ENCODE peak calls at places on chromosomes 11 and 22, in seven cellular contexts. I is hepatocyte; O is left ventricle myocardium inferior; P is fibroblast of lung; X is thoracic aorta; K is CD4-positive, alpha-beta memory T cell; L is cardiac muscle cell. J is an unnamed sample. For H3K4me1, the result is how much of the 10 kb centered on the place peaks cover.

GRCh38 chr22:36819112-36819511 is 2.3 kb upstream of the PVALB start:
- DNase-seq in L (no peak), I (no peak), P (no peak), X (no peak), K (no peak), O (no peak), J (peak)

GRCh38 chr11:26578998-26579635 is 7.1 kb upstream of the MUC15 start:
- DNase-seq in O (no peak), L (no peak), P (peak), K (no peak), X (no peak), I (no peak), J (no peak)

GRCh38 chr11:123707606-123708205 is 33.8 kb downstream of the ZNF202 start:
- DNase-seq in O (peak), P (peak), I (peak), L (peak), K (peak), X (no peak), J (peak)

GRCh38 chr11:128549256-128549944 is 38.0 kb downstream of the ETS1 start:
- DNase-seq in X (no peak), O (peak), I (no peak), L (peak), P (no peak), K (no peak), J (no peak)

GRCh38 chr11:61787928-61788491 is 4.4 kb downstream of the TMEM258 start:
- DNase-seq in O (no peak), L (peak), P (peak), I (peak), K (no peak), X (no peak), J (peak)

GRCh38 chr22:37309221-37310074 is 27.1 kb downstream of the CYTH4 start:
- DNase-seq in X (no peak), P (no peak), L (no peak), O (no peak), I (no peak), K (peak), J (no peak)

GRCh38 chr11:20353829-20354434 is 9.6 kb upstream of the HTATIP2 start:
- DNase-seq in L (peak), K (no peak), O (no peak), X (no peak), P (peak), I (peak), J (peak)

GRCh38 chr22:26124991-26125725 is 44.1 kb upstream of the SEZ6L start:
- DNase-seq in L (no peak), P (no peak), O (no peak), X (no peak), I (no peak), K (no peak), J (no peak)

GRCh38 chr11:89487016-89487415 is 4.2 kb downstream of the NOX4 start:
- DNase-seq in K (no peak), P (peak), X (no peak), L (no peak), O (no peak), I (no peak), J (no peak)

GRCh38 chr11:14635559-14635958 is 8.0 kb upstream of the PDE3B start:
- DNase-seq in I (no peak), P (no peak), O (no peak), X (no peak), K (no peak), L (no peak), J (no peak)

GRCh38 chr11:73321342-73322110 is 13.4 kb downstream of the ARHGEF17 start:
- DNase-seq in K (no peak), P (peak), L (peak), I (no peak), X (no peak), O (peak), J (peak)
- H3K4me1 ChIP-seq in K (under half), P (half or more), L (under half), I (half or more), X (half or more), O (half or more), J (under half)

GRCh38 chr11:59106363-59107336 is at the start of gene FAM111B:
- DNase-seq in P (peak), L (peak), I (peak), O (peak), X (peak), K (peak), J (peak)
- H3K4me1 ChIP-seq in P (under half), L (under half), I (under half), O (under half), X (under half), K (under half), J (under half)

DNA sequence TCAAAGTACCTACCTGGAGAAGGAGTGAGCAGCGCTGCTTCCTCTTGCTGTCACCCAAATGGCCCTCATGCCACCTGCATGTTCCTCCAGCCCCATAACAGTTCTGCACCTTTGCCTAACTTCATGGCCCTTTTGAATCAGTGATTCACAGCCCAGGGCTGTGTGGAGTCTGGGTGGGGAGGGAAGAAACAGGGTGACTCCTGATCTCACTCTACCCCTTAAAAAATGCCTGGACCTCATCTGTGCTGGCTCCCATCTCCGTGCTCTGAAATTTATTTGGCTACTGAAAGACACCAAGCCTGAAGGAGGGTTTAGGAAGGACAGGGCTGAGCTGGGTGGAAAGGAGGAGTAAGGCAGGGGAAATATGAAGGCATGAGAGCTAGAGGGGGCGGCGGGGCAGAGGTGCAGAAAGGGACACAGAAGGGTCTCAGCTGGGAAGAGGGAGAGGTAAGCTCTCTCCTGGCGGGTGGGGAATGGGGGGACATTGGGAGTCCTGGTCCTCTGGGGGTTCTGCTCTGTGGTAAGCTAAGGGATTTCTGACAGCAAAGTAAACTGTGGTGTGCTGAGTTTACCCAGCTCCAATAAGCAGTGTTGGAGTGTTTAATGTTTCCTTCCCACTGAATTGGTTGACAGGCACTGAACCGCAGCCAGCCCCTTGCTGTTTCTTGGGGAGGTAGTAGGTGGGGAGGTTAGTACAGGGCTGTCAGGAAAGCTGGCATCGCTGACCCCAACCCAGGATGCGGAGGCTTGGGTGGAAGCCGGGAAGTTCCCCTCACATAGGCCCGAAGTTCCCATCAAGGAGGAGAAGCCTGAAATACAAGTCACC is 71.1 kb downstream of the RPUSD4 start:
- DNase-seq in X (no peak), P (no peak), L (peak), O (no peak), I (no peak), K (no peak), J (no peak)
- H3K4me1 ChIP-seq in X (under half), P (under half), L (under half), O (half or more), I (half or more), K (under half), J (half or more)

GRCh38 chr11:72778535-72779494 is 15.0 kb downstream of the STARD10 start:
- DNase-seq in X (no peak), P (no peak), L (no peak), I (peak), K (no peak), O (no peak), J (no peak)
- H3K4me1 ChIP-seq in X (under half), P (under half), L (under half), I (half or more), K (under half), O (half or more), J (under half)